ENCODE peak calls at places on chromosome 10, in six cellular contexts. One of them, this sample, is unnamed.

GRCh38 chr10:88820990-88821389 is 18.5 kb downstream of the LIPM start:
- DNase-seq in pancreas: no peak
- DNase-seq in psoas muscle: no peak
- DNase-seq in spleen: no peak
- DNase-seq in body of pancreas: no peak
- DNase-seq in stomach: no peak
- DNase-seq in this sample: no peak

GRCh38 chr10:58892039-58892665 is 284.3 kb upstream of the PHYHIPL start:
- DNase-seq in stomach: no peak
- DNase-seq in pancreas: no peak
- DNase-seq in psoas muscle: no peak
- DNase-seq in spleen: no peak
- DNase-seq in body of pancreas: no peak
- DNase-seq in this sample: no peak

GRCh38 chr10:2929457-2929856 is 137.9 kb upstream of the PFKP start:
- DNase-seq in psoas muscle: no peak
- DNase-seq in body of pancreas: no peak
- DNase-seq in stomach: no peak
- DNase-seq in spleen: no peak
- DNase-seq in pancreas: no peak
- DNase-seq in this sample: no peak

GRCh38 chr10:64332551-64332950 is 811.4 kb downstream of the REEP3 start:
- DNase-seq in stomach: no peak
- DNase-seq in spleen: no peak
- DNase-seq in psoas muscle: no peak
- DNase-seq in pancreas: no peak
- DNase-seq in body of pancreas: no peak
- DNase-seq in this sample: no peak

GRCh38 chr10:65133652-65134051 is 1612.5 kb downstream of the REEP3 start:
- DNase-seq in psoas muscle: no peak
- DNase-seq in pancreas: no peak
- DNase-seq in spleen: no peak
- DNase-seq in stomach: no peak
- DNase-seq in body of pancreas: no peak
- DNase-seq in this sample: no peak

GRCh38 chr10:27285093-27285492 is 44.5 kb upstream of the ACBD5 start:
- DNase-seq in spleen: no peak
- DNase-seq in body of pancreas: peak; percentile 17
- DNase-seq in psoas muscle: no peak
- DNase-seq in pancreas: peak; percentile 15
- DNase-seq in stomach: no peak
- DNase-seq in this sample: peak; percentile 6

GRCh38 chr10:131921191-131921590 is 20.4 kb downstream of the PPP2R2D start:
- DNase-seq in stomach: no peak
- DNase-seq in psoas muscle: no peak
- DNase-seq in spleen: no peak
- DNase-seq in pancreas: no peak
- DNase-seq in body of pancreas: no peak
- DNase-seq in this sample: no peak

GRCh38 chr10:14554091-14554842 is 220.4 kb downstream of the FAM107B start:
- DNase-seq in pancreas: no peak
- DNase-seq in stomach: peak; percentile 59
- DNase-seq in psoas muscle: no peak
- DNase-seq in spleen: no peak
- DNase-seq in body of pancreas: peak; percentile 77
- DNase-seq in this sample: no peak

GRCh38 chr10:104321716-104322415 is 16.4 kb downstream of the ITPRIP start:
- DNase-seq in spleen: no peak
- DNase-seq in stomach: no peak
- DNase-seq in psoas muscle: no peak
- DNase-seq in body of pancreas: no peak
- DNase-seq in pancreas: no peak
- DNase-seq in this sample: no peak

GRCh38 chr10:48974757-48975156 is 35.1 kb upstream of the LRRC18 start:
- DNase-seq in stomach: no peak
- DNase-seq in body of pancreas: no peak
- DNase-seq in pancreas: no peak
- DNase-seq in psoas muscle: no peak
- DNase-seq in spleen: no peak
- DNase-seq in this sample: no peak

DNA sequence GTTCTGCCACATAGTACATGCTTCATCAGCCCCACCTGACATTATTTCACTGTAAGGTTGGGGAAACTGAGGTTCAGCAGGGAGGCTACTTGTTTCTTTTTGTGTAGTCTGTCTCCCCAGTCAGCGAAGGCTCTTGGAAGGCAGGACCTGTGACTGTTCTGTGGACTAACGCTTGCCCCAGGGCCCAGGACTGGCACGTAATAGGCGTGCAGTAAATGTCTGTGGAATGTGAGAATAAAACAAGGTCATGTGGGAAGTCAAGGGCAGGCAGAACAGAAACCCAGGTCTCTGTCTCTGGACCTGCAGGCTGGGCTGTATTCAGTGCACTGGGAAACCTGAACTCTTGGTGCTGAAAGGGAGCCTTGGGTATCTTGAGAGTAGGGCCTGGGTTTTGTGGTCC is 168.7 kb downstream of the RPS24 start:
- DNase-seq in spleen: no peak
- DNase-seq in body of pancreas: no peak
- DNase-seq in stomach: no peak
- DNase-seq in pancreas: no peak
- DNase-seq in psoas muscle: no peak
- DNase-seq in this sample: no peak
- TF ChIP-seq CTCF in spleen: no peak
- TF ChIP-seq CTCF in body of pancreas: no peak
- TF ChIP-seq CTCF in stomach: no peak
- TF ChIP-seq CTCF in pancreas: no peak
- TF ChIP-seq CTCF in psoas muscle: no peak
- TF ChIP-seq CTCF in this sample: no peak

GRCh38 chr10:511849-512191 is 177.6 kb downstream of the DIP2C start:
- DNase-seq in stomach: no peak
- DNase-seq in pancreas: no peak
- DNase-seq in psoas muscle: no peak
- DNase-seq in body of pancreas: no peak
- DNase-seq in spleen: peak; percentile 30
- DNase-seq in this sample: no peak

GRCh38 chr10:511101-511848 is 178.2 kb downstream of the DIP2C start:
- DNase-seq in body of pancreas: peak; percentile 93
- DNase-seq in stomach: peak; percentile 95
- DNase-seq in pancreas: peak; percentile 91
- DNase-seq in psoas muscle: peak; percentile 98
- DNase-seq in spleen: peak; percentile 94
- DNase-seq in this sample: peak; percentile 82

GRCh38 chr10:515674-516073 is 173.8 kb downstream of the DIP2C start:
- DNase-seq in spleen: no peak
- DNase-seq in stomach: no peak
- DNase-seq in psoas muscle: no peak
- DNase-seq in body of pancreas: no peak
- DNase-seq in pancreas: no peak
- DNase-seq in this sample: no peak

GRCh38 chr10:514137-514671 is 175.3 kb downstream of the DIP2C start:
- DNase-seq in pancreas: peak; percentile 61
- DNase-seq in psoas muscle: no peak
- DNase-seq in body of pancreas: peak; percentile 81
- DNase-seq in spleen: peak; percentile 65
- DNase-seq in stomach: peak; percentile 73
- DNase-seq in this sample: no peak

DNA sequence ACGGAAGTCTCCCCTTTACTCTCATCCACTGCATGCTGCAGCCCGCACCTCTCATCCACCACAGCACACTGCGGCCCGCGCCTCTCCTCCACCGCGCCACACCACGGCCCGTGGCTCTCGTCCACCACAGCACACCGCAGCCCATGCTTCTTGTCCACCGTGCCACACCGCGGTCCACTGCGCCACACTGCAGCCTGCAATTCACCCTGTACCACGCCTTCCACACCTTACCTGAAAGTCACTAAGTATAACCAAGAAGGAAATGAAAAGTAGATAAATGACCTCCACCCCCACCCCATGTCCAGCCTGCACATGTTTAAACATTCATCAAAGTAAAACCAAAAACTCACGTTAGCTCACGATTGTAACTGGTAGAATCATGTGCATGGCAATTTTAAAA is 176.1 kb downstream of the DIP2C start:
- DNase-seq in pancreas: peak; percentile 52
- DNase-seq in psoas muscle: no peak
- DNase-seq in stomach: peak; percentile 65
- DNase-seq in body of pancreas: peak; percentile 47
- DNase-seq in spleen: peak; percentile 72
- DNase-seq in this sample: no peak
- H3K4me3 ChIP-seq in pancreas: no peak overlapping the region
- H3K4me3 ChIP-seq in psoas muscle: no peak overlapping the region
- H3K4me3 ChIP-seq in stomach: peak overlapping the region; percentile 12
- H3K4me3 ChIP-seq in body of pancreas: no peak overlapping the region
- H3K4me3 ChIP-seq in spleen: peak overlapping the region; percentile 50
- H3K4me3 ChIP-seq in this sample: no peak overlapping the region

GRCh38 chr10:78923644-78924318 is 145.0 kb upstream of the ZMIZ1 start:
- DNase-seq in spleen: no peak
- DNase-seq in body of pancreas: no peak
- DNase-seq in stomach: no peak
- DNase-seq in psoas muscle: no peak
- DNase-seq in pancreas: no peak
- DNase-seq in this sample: no peak

GRCh38 chr10:78925275-78925674 is 143.5 kb upstream of the ZMIZ1 start:
- DNase-seq in spleen: peak; percentile 54
- DNase-seq in stomach: no peak
- DNase-seq in body of pancreas: no peak
- DNase-seq in psoas muscle: no peak
- DNase-seq in pancreas: no peak
- DNase-seq in this sample: no peak

GRCh38 chr10:78927257-78927995 is 141.3 kb upstream of the ZMIZ1 start:
- DNase-seq in spleen: peak; percentile 66
- DNase-seq in body of pancreas: no peak
- DNase-seq in psoas muscle: no peak
- DNase-seq in stomach: peak; percentile 38
- DNase-seq in pancreas: no peak
- DNase-seq in this sample: no peak

GRCh38 chr10:78924319-78925003 is 144.3 kb upstream of the ZMIZ1 start:
- DNase-seq in pancreas: no peak
- DNase-seq in body of pancreas: no peak
- DNase-seq in psoas muscle: no peak
- DNase-seq in stomach: no peak
- DNase-seq in spleen: peak; percentile 24
- DNase-seq in this sample: no peak

GRCh38 chr10:78925800-78926319 is 142.9 kb upstream of the ZMIZ1 start:
- DNase-seq in stomach: no peak
- DNase-seq in spleen: no peak
- DNase-seq in pancreas: no peak
- DNase-seq in body of pancreas: no peak
- DNase-seq in psoas muscle: no peak
- DNase-seq in this sample: no peak
- H3K27ac ChIP-seq in stomach: no peak overlapping the region
- H3K27ac ChIP-seq in spleen: no peak overlapping the region
- H3K27ac ChIP-seq in pancreas: no peak overlapping the region
- H3K27ac ChIP-seq in body of pancreas: no peak overlapping the region
- H3K27ac ChIP-seq in psoas muscle: no peak overlapping the region
- H3K27ac ChIP-seq in this sample: no peak overlapping the region

GRCh38 chr10:18406136-18406535 is 245.3 kb downstream of the NSUN6 start:
- DNase-seq in stomach: no peak
- DNase-seq in psoas muscle: no peak
- DNase-seq in spleen: no peak
- DNase-seq in pancreas: no peak
- DNase-seq in body of pancreas: no peak
- DNase-seq in this sample: peak; percentile 16
- TF ChIP-seq CTCF in stomach: no peak
- TF ChIP-seq CTCF in psoas muscle: no peak
- TF ChIP-seq CTCF in spleen: no peak
- TF ChIP-seq CTCF in pancreas: no peak
- TF ChIP-seq CTCF in body of pancreas: no peak
- TF ChIP-seq CTCF in this sample: no peak

GRCh38 chr10:43361532-43362190 is 9.8 kb upstream of the FXYD4 start:
- DNase-seq in body of pancreas: no peak
- DNase-seq in psoas muscle: no peak
- DNase-seq in spleen: no peak
- DNase-seq in pancreas: no peak
- DNase-seq in stomach: no peak
- DNase-seq in this sample: no peak

GRCh38 chr10:43360086-43360485 is 11.3 kb upstream of the FXYD4 start:
- DNase-seq in spleen: no peak
- DNase-seq in body of pancreas: no peak
- DNase-seq in psoas muscle: no peak
- DNase-seq in pancreas: no peak
- DNase-seq in stomach: no peak
- DNase-seq in this sample: no peak

DNA sequence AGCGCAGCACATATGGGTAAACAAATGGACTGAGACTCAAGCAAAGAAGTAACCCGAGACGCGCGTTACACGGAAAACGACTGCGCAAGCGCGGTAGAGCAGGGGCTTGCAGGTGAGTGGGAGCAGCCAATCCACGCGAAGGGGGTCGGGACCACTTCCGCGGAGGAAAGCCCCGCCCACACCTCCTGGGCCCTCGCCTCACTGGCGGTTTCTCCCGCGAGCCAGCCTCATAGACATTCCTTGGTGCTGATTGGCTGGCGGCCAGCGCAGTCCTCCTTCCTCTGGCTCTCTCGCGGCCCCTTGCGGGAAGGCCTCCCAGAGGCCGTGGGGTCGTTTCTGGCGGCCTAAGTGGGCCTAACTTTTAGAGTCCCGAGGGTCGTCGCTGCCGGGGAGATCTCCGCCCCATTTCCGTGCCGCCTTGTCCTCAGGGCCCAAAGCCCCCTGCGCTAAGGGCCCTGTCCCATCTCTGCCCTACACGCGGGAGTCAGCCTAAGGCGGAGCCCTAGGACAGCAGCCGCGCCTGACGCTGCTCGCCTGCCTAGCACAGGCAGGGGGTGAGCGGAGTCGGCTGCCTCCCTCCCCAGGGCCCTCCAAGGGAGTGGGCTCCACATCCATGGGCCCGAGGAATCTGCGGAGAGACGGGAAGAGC is 9.1 kb upstream of the FXYD4 start:
- DNase-seq in body of pancreas: peak; percentile 100
- DNase-seq in stomach: peak; percentile 99
- DNase-seq in psoas muscle: peak; percentile 94
- DNase-seq in spleen: peak; percentile 98
- DNase-seq in pancreas: peak; percentile 99
- DNase-seq in this sample: no peak
- H3K4me3 ChIP-seq in body of pancreas: peak overlapping the region; percentile 64
- H3K4me3 ChIP-seq in stomach: peak overlapping the region; percentile 49
- H3K4me3 ChIP-seq in psoas muscle: peak overlapping the region; percentile 71
- H3K4me3 ChIP-seq in spleen: peak overlapping the region; percentile 81
- H3K4me3 ChIP-seq in pancreas: peak overlapping the region; percentile 67
- H3K4me3 ChIP-seq in this sample: no peak overlapping the region

GRCh38 chr10:12995425-12995861 is 6.1 kb downstream of the CCDC3 start:
- DNase-seq in body of pancreas: no peak
- DNase-seq in psoas muscle: no peak
- DNase-seq in stomach: no peak
- DNase-seq in spleen: no peak
- DNase-seq in pancreas: no peak
- DNase-seq in this sample: no peak
- H3K27ac ChIP-seq in body of pancreas: no peak overlapping the region
- H3K27ac ChIP-seq in psoas muscle: no peak overlapping the region
- H3K27ac ChIP-seq in stomach: no peak overlapping the region
- H3K27ac ChIP-seq in spleen: no peak overlapping the region
- H3K27ac ChIP-seq in pancreas: no peak overlapping the region
- H3K27ac ChIP-seq in this sample: no peak overlapping the region

DNA sequence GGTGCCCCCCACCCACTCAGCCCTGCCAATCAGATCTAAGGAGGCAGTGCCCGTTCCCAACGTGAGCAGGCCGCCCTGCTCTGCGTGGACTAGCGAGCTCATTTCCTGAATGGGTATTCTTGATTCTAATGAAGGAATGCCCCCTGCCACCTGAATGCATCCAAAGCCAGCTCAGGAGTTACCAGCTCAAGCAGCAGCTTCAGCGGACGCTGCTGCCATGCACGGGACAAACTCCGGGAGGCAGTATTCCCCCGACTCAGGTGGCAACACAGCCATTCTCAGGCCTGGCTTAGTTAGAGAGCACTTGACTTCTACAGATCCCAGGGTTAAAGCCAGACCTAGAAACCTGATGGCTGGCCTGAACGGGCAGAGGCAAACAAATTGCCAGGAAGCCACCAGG is 25.8 kb downstream of the PSAP start:
- DNase-seq in body of pancreas: no peak
- DNase-seq in stomach: no peak
- DNase-seq in spleen: peak; percentile 56
- DNase-seq in pancreas: no peak
- DNase-seq in psoas muscle: no peak
- DNase-seq in this sample: no peak
- TF ChIP-seq CTCF in body of pancreas: no peak
- TF ChIP-seq CTCF in stomach: no peak
- TF ChIP-seq CTCF in spleen: no peak
- TF ChIP-seq CTCF in pancreas: no peak
- TF ChIP-seq CTCF in psoas muscle: no peak
- TF ChIP-seq CTCF in this sample: peak; percentile 50

This sample was measured in WERI-Rb-1.